ENCODE peak calls at places on chromosome 5, in five cellular contexts. F is stimulated activated CD4-positive, alpha-beta T cell treated with anti-CD3 and anti-CD28 coated beads, Interleukin-1b, Interleukin-23, amount 100 ng/mL, for 24 hours; D is endodermal cell; E is NCI-H1105 treated with DMSO at 0.1 percent for 48 hours; P is left ventricle myocardium inferior. W is an unnamed sample.

GRCh38 chr5:144468542-144468941 is 297.9 kb downstream of the KCTD16 start:
- DNase-seq in P (no peak), E (peak), D (no peak), F (no peak), W (peak)

GRCh38 chr5:40550481-40550880 is 129.2 kb upstream of the PTGER4 start:
- DNase-seq in P (no peak), D (no peak), F (no peak), E (no peak), W (no peak)

GRCh38 chr5:31096238-31096865 is 97.1 kb upstream of the CDH6 start:
- DNase-seq in F (no peak), E (no peak), D (no peak), P (no peak), W (no peak)

GRCh38 chr5:113293613-113294340 is 141.0 kb downstream of the TSSK1B start:
- DNase-seq in P (no peak), D (peak), E (no peak), F (no peak), W (no peak)

GRCh38 chr5:119470105-119470763 is 17.9 kb downstream of the HSD17B4 start:
- DNase-seq in D (peak), P (no peak), F (no peak), E (no peak), W (no peak)

GRCh38 chr5:137344723-137345322 is 154.3 kb downstream of the SPOCK1 start:
- DNase-seq in P (no peak), F (no peak), E (peak), D (peak), W (peak)

GRCh38 chr5:95647886-95648860 is 1.6 kb downstream of the RFESD start:
- DNase-seq in E (no peak), F (no peak), P (no peak), D (no peak), W (no peak)

GRCh38 chr5:176364765-176365662 is at the start of gene ARL10:
- DNase-seq in F (peak), P (peak), D (peak), E (peak), W (peak)

GRCh38 chr5:111749303-111750026 is 7.5 kb downstream of the NREP start:
- DNase-seq in D (no peak), F (no peak), E (no peak), P (no peak), W (no peak)

GRCh38 chr5:138668981-138669380 is 84.2 kb upstream of the CTNNA1 start:
- DNase-seq in E (no peak), D (no peak), P (no peak), F (no peak), W (no peak)

GRCh38 chr5:79642210-79642609 is 30.0 kb downstream of the TENT2 start:
- DNase-seq in E (no peak), D (no peak), P (no peak), F (no peak), W (no peak)

GRCh38 chr5:140345919-140346347 is 470 bp downstream of the HBEGF start:
- DNase-seq in D (peak), F (no peak), P (peak), E (no peak), W (peak)

GRCh38 chr5:72817076-72817476 is 615 bp downstream of the TNPO1 start:
- DNase-seq in F (peak), D (peak), E (no peak), P (peak), W (no peak)

GRCh38 chr5:124948062-124948753 is 201.8 kb upstream of the ZNF608 start:
- DNase-seq in P (no peak), D (no peak), E (peak), F (no peak), W (no peak)

GRCh38 chr5:106135473-106135872 is 1535.3 kb downstream of the EFNA5 start:
- DNase-seq in E (no peak), D (no peak), F (no peak), P (no peak), W (no peak)

GRCh38 chr5:80370394-80370793 is 37.5 kb upstream of the ZFYVE16 start:
- DNase-seq in F (no peak), E (no peak), D (no peak), P (no peak), W (no peak)

GRCh38 chr5:42595597-42595996 is 161.0 kb upstream of the CCDC152 start:
- DNase-seq in E (peak), F (no peak), D (no peak), P (no peak), W (no peak)

GRCh38 chr5:146461319-146461718 is 14.2 kb downstream of the TCERG1 start:
- DNase-seq in F (no peak), P (no peak), D (no peak), E (no peak), W (no peak)

GRCh38 chr5:93589348-93589662 is 6.3 kb downstream of the NR2F1 start:
- DNase-seq in E (no peak), F (no peak), D (no peak), P (no peak), W (no peak)

GRCh38 chr5:37860206-37860605 is 20.4 kb upstream of the GDNF start:
- DNase-seq in E (no peak), D (no peak), F (no peak), P (no peak), W (no peak)

GRCh38 chr5:160507181-160507811 is 85.6 kb downstream of the PTTG1 start:
- DNase-seq in D (peak), P (no peak), E (no peak), F (peak), W (no peak)

GRCh38 chr5:87411586-87412416 is 929 bp downstream of the CCNH start:
- DNase-seq in E (no peak), P (no peak), D (peak), F (no peak), W (no peak)

GRCh38 chr5:167967494-167968180 is 323.8 kb upstream of the WWC1 start:
- DNase-seq in P (no peak), E (no peak), F (no peak), D (no peak), W (no peak)

GRCh38 chr5:44329716-44330115 is 59.5 kb downstream of the FGF10 start:
- DNase-seq in F (no peak), E (no peak), D (no peak), P (no peak), W (no peak)

GRCh38 chr5:33180900-33181299 is 259.9 kb upstream of the TARS1 start:
- DNase-seq in P (no peak), E (peak), F (no peak), D (no peak), W (no peak)

GRCh38 chr5:93978222-93978621 is 236.8 kb upstream of the POU5F2 start:
- DNase-seq in P (no peak), E (no peak), D (no peak), F (no peak), W (no peak)

GRCh38 chr5:124234022-124234899 is 512.2 kb downstream of the ZNF608 start:
- DNase-seq in F (no peak), E (no peak), P (no peak), D (no peak), W (peak)

GRCh38 chr5:89441965-89442364 is 559.0 kb upstream of the MEF2C start:
- DNase-seq in D (no peak), E (no peak), F (no peak), P (no peak), W (no peak)

GRCh38 chr5:106874531-106874930 is 796.2 kb downstream of the EFNA5 start:
- DNase-seq in F (no peak), E (no peak), P (no peak), D (no peak), W (no peak)

GRCh38 chr5:56305551-56305950 is 72.4 kb upstream of the ANKRD55 start:
- DNase-seq in E (no peak), F (no peak), D (no peak), P (no peak), W (no peak)

GRCh38 chr5:30401479-30402058 is 791.9 kb upstream of the CDH6 start:
- DNase-seq in D (peak), P (no peak), F (no peak), E (peak), W (peak)

GRCh38 chr5:75460947-75461346 is 50.5 kb downstream of the CERT1 start:
- DNase-seq in P (no peak), D (peak), F (no peak), E (no peak), W (peak)